ENCODE peak calls at places on chromosomes 16 and 17, in eight cellular contexts. C is tibial artery, G is psoas muscle, L is ascending aorta, T is fibroblast of villous mesenchyme, H is ovary, N is astrocyte, A is body of pancreas. B is an unnamed sample.

GRCh38 chr17:9875441-9875840 is 29.6 kb downstream of the RCVRN start:
- DNase-seq in A (no peak), N (peak), C (no peak), H (no peak), T (peak), L (no peak), G (no peak), B (peak)

GRCh38 chr17:14143678-14144077 is 74.4 kb downstream of the COX10 start:
- DNase-seq in T (no peak), N (peak), C (no peak), G (no peak), L (no peak), A (peak), H (no peak), B (no peak)

GRCh38 chr16:88782454-88783390 is 2.3 kb downstream of the PIEZO1 start:
- DNase-seq in H (no peak), T (peak), G (no peak), A (no peak), N (peak), L (peak), C (no peak), B (peak)

GRCh38 chr17:6608321-6608720 is 32.2 kb downstream of the KIAA0753 start:
- DNase-seq in C (no peak), G (no peak), T (no peak), N (peak), H (no peak), A (no peak), L (no peak), B (peak)

GRCh38 chr17:37824534-37825485 is 80.0 kb upstream of the HNF1B start:
- DNase-seq in C (no peak), G (no peak), H (no peak), N (peak), T (peak), L (no peak), A (no peak), B (peak)

GRCh38 chr17:82245144-82246039 is 16.6 kb downstream of the SLC16A3 start:
- DNase-seq in N (no peak), L (no peak), A (no peak), H (no peak), G (peak), T (no peak), C (no peak), B (no peak)

GRCh38 chr17:76086384-76086783 is 7.4 kb downstream of the ZACN start:
- DNase-seq in N (no peak), T (no peak), H (no peak), L (no peak), G (no peak), A (no peak), C (no peak), B (no peak)

GRCh38 chr16:10957771-10958486 is 13.6 kb downstream of the CLEC16A start:
- DNase-seq in H (no peak), N (peak), L (no peak), T (peak), G (no peak), C (no peak), A (no peak), B (no peak)

GRCh38 chr16:89241187-89242003 is 23.9 kb downstream of the ZNF778 start:
- DNase-seq in T (peak), A (peak), G (peak), C (peak), N (peak), H (peak), L (no peak), B (peak)

GRCh38 chr17:50954641-50955121 is 88.5 kb upstream of the TOB1 start:
- DNase-seq in N (no peak), L (no peak), H (no peak), C (no peak), A (no peak), G (no peak), T (no peak), B (no peak)

GRCh38 chr17:80318166-80318565 is 57.5 kb downstream of the RNF213 start:
- DNase-seq in G (no peak), C (peak), N (no peak), H (no peak), A (no peak), L (no peak), T (no peak), B (no peak)

GRCh38 chr16:50664270-50664669 is 16.8 kb downstream of the SNX20 start:
- DNase-seq in N (no peak), G (no peak), C (no peak), H (no peak), L (no peak), A (no peak), T (no peak), B (no peak)

GRCh38 chr16:2339521-2340484 is 725 bp downstream of the ABCA3 start:
- DNase-seq in N (no peak), G (peak), C (peak), L (no peak), H (peak), A (peak), T (peak), B (peak)

GRCh38 chr17:11506635-11507034 is 91.6 kb upstream of the DNAH9 start:
- DNase-seq in C (no peak), H (no peak), N (no peak), G (no peak), A (peak), T (no peak), L (no peak), B (no peak)

GRCh38 chr16:31050280-31051030 is 17.1 kb downstream of the STX4 start:
- DNase-seq in C (no peak), N (no peak), T (peak), L (no peak), A (no peak), H (no peak), G (no peak), B (no peak)

GRCh38 chr17:64682261-64683181 is 20.4 kb upstream of the SMURF2 start:
- DNase-seq in N (peak), A (no peak), C (no peak), H (no peak), T (peak), L (no peak), G (no peak), B (peak)

GRCh38 chr17:50175035-50175788 is 9.4 kb downstream of the SGCA start:
- DNase-seq in L (no peak), A (no peak), G (peak), H (no peak), N (no peak), T (no peak), C (no peak), B (peak)

GRCh38 chr17:12727076-12727750 is 61.5 kb downstream of the MYOCD start:
- DNase-seq in N (no peak), T (peak), G (no peak), C (no peak), H (no peak), A (no peak), L (no peak), B (peak)

GRCh38 chr16:74169687-74170522 is 126.7 kb upstream of the PSMD7 start:
- DNase-seq in H (no peak), T (peak), G (no peak), C (no peak), A (peak), L (no peak), N (no peak), B (no peak)

GRCh38 chr17:8393470-8394231 is 4.0 kb downstream of the RNF222 start:
- DNase-seq in G (no peak), T (no peak), C (peak), L (no peak), H (no peak), A (no peak), N (no peak), B (no peak)

GRCh38 chr16:19166500-19166899 is 1.5 kb upstream of the SYT17 start:
- DNase-seq in A (no peak), T (no peak), H (no peak), G (no peak), C (no peak), N (no peak), L (no peak), B (no peak)

GRCh38 chr17:37019745-37020129 is 71.0 kb downstream of the AATF start:
- DNase-seq in H (no peak), G (no peak), N (no peak), T (no peak), A (no peak), C (no peak), L (no peak), B (no peak)

GRCh38 chr16:67969286-67970039 is 1.0 kb upstream of the SLC12A4 start:
- DNase-seq in H (no peak), T (peak), L (no peak), A (no peak), G (no peak), C (no peak), N (no peak), B (peak)
- H3K4me3 ChIP-seq in H (peak), T (peak), L (peak), A (peak), G (peak), C (peak), N (peak), B (peak)

DNA sequence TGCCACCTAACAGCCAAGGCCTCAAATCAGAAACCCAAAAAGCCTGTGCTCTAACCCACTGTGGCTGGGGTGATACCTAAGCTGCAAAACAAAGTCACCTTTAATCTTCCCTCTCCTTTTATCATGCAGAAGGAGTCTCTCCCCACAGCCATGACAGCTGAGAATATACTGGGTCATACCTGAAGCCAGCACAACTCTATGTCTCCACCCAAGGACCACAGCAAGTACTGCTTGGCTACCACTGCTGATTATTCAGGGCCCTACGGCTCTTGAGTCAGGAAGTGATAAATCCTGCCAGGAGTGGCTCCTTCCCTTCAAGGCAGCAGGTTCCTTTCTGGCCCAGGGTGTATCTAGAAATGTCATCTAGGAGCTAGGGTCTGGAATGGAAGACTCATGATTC is 151.5 kb upstream of the TOM1L1 start:
- DNase-seq in L (no peak), T (no peak), A (no peak), G (no peak), N (no peak), H (no peak), C (no peak), B (no peak)
- TF ChIP-seq CTCF in L (no peak), T (no peak), A (no peak), G (no peak), N (no peak), H (no peak), C (no peak), B (no peak)

GRCh38 chr16:72285324-72285723 is 113.4 kb upstream of the PMFBP1 start:
- DNase-seq in C (no peak), A (no peak), H (no peak), N (no peak), G (no peak), T (no peak), L (no peak), B (no peak)
- H3K4me3 ChIP-seq in C (no peak), A (no peak), H (no peak), N (no peak), G (no peak), T (no peak), L (no peak), B (no peak)

GRCh38 chr16:16144416-16144815 is 78.9 kb downstream of the ABCC6 start:
- DNase-seq in A (no peak), T (no peak), C (no peak), N (peak), G (no peak), H (no peak), L (no peak), B (no peak)

GRCh38 chr16:16141784-16142396 is 81.4 kb downstream of the ABCC6 start:
- DNase-seq in N (no peak), A (no peak), G (no peak), T (no peak), H (no peak), C (no peak), L (no peak), B (no peak)

GRCh38 chr16:16141141-16141540 is 82.2 kb downstream of the ABCC6 start:
- DNase-seq in L (no peak), C (no peak), N (no peak), T (no peak), H (no peak), A (no peak), G (no peak), B (no peak)

GRCh38 chr16:16143941-16144340 is 79.4 kb downstream of the ABCC6 start:
- DNase-seq in C (no peak), A (no peak), N (no peak), L (no peak), T (no peak), G (no peak), H (no peak), B (no peak)

DNA sequence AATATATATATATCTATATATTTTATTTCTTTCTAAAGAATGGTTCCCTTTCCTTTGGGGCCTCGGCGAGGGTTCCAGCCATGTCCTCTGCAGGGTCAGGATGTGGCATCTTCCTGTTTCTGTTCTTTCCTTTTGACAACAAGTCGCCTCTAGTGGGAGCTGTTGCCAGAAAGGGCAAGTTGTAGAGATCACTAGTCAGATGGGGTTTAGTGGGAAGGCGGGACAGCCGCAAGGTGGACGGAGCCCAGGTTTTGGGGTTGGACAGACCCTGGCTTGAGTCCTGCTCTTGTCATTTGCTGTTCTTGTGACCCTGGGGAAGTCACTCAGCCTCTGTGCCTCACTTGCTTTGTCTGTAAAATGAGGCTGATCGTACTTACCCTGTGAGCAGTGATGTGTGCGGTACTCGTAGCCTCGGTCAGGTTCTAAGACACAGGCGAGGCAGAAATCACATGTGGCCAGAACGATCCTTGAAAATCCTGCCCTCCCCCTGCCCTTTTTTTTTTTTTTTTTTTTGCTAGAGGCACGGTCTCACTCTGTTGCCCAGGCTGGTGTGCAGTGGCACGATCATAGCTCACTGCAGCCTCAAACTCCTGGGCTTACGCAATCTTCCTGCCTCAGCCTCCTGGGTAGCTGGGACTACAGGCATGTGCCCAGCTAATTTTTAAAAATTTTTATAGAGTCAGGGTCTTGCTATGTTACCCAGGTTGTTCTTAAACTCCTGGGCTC is 80.1 kb downstream of the ABCC6 start:
- DNase-seq in T (no peak), A (peak), H (no peak), G (no peak), C (no peak), L (no peak), N (no peak), B (no peak)
- TF ChIP-seq CTCF in T (peak), A (no peak), H (no peak), G (no peak), C (no peak), L (no peak), N (peak), B (peak)

DNA sequence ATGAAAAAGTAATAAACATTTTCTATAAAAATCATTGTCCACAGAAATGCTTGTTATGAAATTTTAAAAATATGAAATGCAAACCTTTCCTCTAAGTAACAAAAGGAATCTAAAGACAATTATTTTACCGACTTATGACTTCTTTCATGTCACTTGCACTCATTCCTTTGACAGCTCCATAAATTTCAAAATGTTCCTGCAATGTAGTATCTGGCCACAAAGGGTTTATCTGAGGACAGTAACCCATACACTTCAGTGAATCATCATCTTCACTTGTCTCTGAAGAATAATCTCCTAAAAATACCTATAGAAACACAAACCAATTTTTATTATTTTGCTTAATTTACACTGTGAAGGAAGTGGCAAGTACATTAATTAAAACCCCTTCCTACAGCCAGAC is 25.6 kb upstream of the ABCA10 start:
- DNase-seq in L (no peak), A (no peak), G (no peak), H (no peak), T (peak), C (no peak), N (no peak), B (no peak)
- H3K4me3 ChIP-seq in L (no peak), A (no peak), G (no peak), H (no peak), T (no peak), C (no peak), N (no peak), B (no peak)

DNA sequence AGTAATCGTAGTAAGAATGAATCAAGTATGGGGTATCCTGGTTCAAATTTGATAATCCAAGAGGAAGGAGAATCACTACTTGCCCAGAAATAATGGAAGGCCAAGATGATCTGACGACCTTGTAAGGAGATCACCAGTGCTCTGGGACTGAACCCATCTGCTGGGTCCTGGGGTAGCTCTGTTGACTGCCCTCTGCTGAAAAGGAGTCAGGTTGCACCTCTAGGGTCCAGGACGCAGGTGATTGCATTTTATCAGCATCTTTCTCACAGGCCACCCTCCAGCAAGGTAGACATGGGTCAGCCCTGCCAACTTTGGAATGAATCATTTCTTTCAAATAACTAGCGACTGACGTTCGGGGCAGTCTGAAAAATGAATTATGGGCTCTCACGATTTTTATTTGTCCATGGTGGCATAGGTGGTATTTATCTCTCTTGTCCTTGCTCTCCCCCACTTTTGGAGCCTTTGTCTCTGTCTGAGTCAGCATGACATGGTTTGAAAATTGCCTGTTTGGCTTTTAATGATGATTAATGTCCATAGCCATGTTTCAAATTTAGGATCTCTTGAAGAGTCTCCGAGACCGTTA is 163.7 kb downstream of the MSI2 start:
- DNase-seq in L (no peak), A (no peak), T (no peak), H (no peak), N (no peak), C (no peak), G (no peak), B (no peak)
- TF ChIP-seq CTCF in L (no peak), A (no peak), T (no peak), H (no peak), N (no peak), C (no peak), G (no peak), B (no peak)

GRCh38 chr17:42521666-42522262 is 14.3 kb upstream of the NAGLU start:
- DNase-seq in H (peak), A (no peak), L (no peak), N (no peak), T (no peak), G (no peak), C (peak), B (peak)

GRCh38 chr17:42522263-42522790 is 13.7 kb upstream of the NAGLU start:
- DNase-seq in A (no peak), N (no peak), T (no peak), G (no peak), H (no peak), L (no peak), C (no peak), B (no peak)

GRCh38 chr17:42521036-42521435 is 15.0 kb upstream of the NAGLU start:
- DNase-seq in C (no peak), A (no peak), L (no peak), N (no peak), T (no peak), H (no peak), G (no peak), B (no peak)

GRCh38 chr17:42520540-42520951 is 15.5 kb upstream of the NAGLU start:
- DNase-seq in H (peak), A (peak), T (no peak), N (no peak), C (no peak), G (no peak), L (no peak), B (no peak)

GRCh38 chr17:42522798-42523278 is 13.2 kb upstream of the NAGLU start:
- DNase-seq in L (no peak), N (no peak), A (no peak), H (no peak), C (no peak), T (no peak), G (no peak), B (no peak)
- H3K4me3 ChIP-seq in L (no peak), N (no peak), A (no peak), H (no peak), C (no peak), T (no peak), G (no peak), B (no peak)

GRCh38 chr17:40318835-40319332 is 9.9 kb downstream of the RARA start:
- DNase-seq in T (no peak), H (no peak), G (no peak), A (no peak), N (no peak), L (no peak), C (peak), B (no peak)
- TF ChIP-seq CTCF in T (peak), H (peak), G (no peak), A (no peak), N (no peak), L (peak), C (no peak), B (peak)

DNA sequence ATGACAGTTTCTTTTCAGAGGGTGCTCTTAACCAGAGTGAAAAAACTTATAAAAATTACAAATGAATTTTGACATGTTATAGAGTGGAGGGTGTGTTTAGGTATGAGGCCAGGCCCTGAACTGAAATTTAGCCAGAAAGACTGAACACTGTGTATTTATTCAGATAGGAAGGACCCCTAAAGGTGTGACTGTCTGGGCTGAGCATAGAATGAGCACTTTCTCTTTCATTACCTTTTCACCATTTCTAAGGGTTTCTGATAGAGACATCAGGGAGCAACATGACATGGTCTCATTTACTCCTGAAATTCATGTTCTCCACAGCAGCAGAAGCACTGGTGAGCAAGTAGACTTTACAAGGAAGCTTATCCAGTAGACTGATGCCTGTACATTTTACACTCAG is 32.9 kb downstream of the MRTFB start:
- DNase-seq in H (no peak), G (no peak), A (no peak), C (no peak), L (no peak), T (no peak), N (no peak), B (no peak)
- H3K4me3 ChIP-seq in H (no peak), G (no peak), A (no peak), C (no peak), L (no peak), T (no peak), N (no peak), B (no peak)

B was measured in fibroblast of the aortic adventitia.